ENCODE peak calls at places on chromosomes 3 and 15, in six cellular contexts. One of them, this sample, is unnamed.

GRCh38 chr3:193830791-193831191 is 237.8 kb downstream of the OPA1 start:
- DNase-seq in heart right ventricle: no peak
- DNase-seq in H7: no peak
- DNase-seq in ovary: no peak
- DNase-seq in foreskin fibroblast: no peak
- DNase-seq in CD8-positive, alpha-beta T cell: no peak
- DNase-seq in this sample: no peak

GRCh38 chr3:187616307-187616939 is 53.8 kb downstream of the SST start:
- DNase-seq in CD8-positive, alpha-beta T cell: peak
- DNase-seq in foreskin fibroblast: peak
- DNase-seq in ovary: no peak
- DNase-seq in heart right ventricle: no peak
- DNase-seq in H7: peak
- DNase-seq in this sample: peak

GRCh38 chr15:72340366-72340765 is 20.4 kb upstream of the CELF6 start:
- DNase-seq in H7: no peak
- DNase-seq in foreskin fibroblast: no peak
- DNase-seq in CD8-positive, alpha-beta T cell: no peak
- DNase-seq in heart right ventricle: no peak
- DNase-seq in ovary: no peak
- DNase-seq in this sample: no peak

GRCh38 chr3:38095687-38096483 is 41.0 kb downstream of the ACAA1 start:
- DNase-seq in foreskin fibroblast: no peak
- DNase-seq in heart right ventricle: no peak
- DNase-seq in H7: no peak
- DNase-seq in CD8-positive, alpha-beta T cell: no peak
- DNase-seq in ovary: no peak
- DNase-seq in this sample: no peak

GRCh38 chr3:182618085-182618732 is 175.1 kb upstream of the ATP11B start:
- DNase-seq in CD8-positive, alpha-beta T cell: no peak
- DNase-seq in ovary: no peak
- DNase-seq in heart right ventricle: no peak
- DNase-seq in foreskin fibroblast: no peak
- DNase-seq in H7: peak
- DNase-seq in this sample: no peak

GRCh38 chr3:184491011-184491576 is 70.5 kb upstream of the EPHB3 start:
- DNase-seq in H7: peak
- DNase-seq in foreskin fibroblast: no peak
- DNase-seq in ovary: peak
- DNase-seq in CD8-positive, alpha-beta T cell: no peak
- DNase-seq in heart right ventricle: no peak
- DNase-seq in this sample: no peak

GRCh38 chr15:62691008-62691407 is 351.5 kb upstream of the TPM1 start:
- DNase-seq in CD8-positive, alpha-beta T cell: no peak
- DNase-seq in heart right ventricle: no peak
- DNase-seq in foreskin fibroblast: no peak
- DNase-seq in ovary: no peak
- DNase-seq in H7: no peak
- DNase-seq in this sample: no peak

GRCh38 chr15:73688455-73688854 is 4.3 kb downstream of the CD276 start:
- DNase-seq in foreskin fibroblast: peak
- DNase-seq in CD8-positive, alpha-beta T cell: no peak
- DNase-seq in ovary: no peak
- DNase-seq in heart right ventricle: no peak
- DNase-seq in H7: no peak
- DNase-seq in this sample: no peak

GRCh38 chr3:149407898-149408297 is 30.4 kb upstream of the TM4SF1 start:
- DNase-seq in foreskin fibroblast: no peak
- DNase-seq in heart right ventricle: no peak
- DNase-seq in CD8-positive, alpha-beta T cell: no peak
- DNase-seq in ovary: no peak
- DNase-seq in H7: no peak
- DNase-seq in this sample: no peak

GRCh38 chr3:127424766-127425504 is 137.1 kb upstream of the PRR20G start:
- DNase-seq in H7: no peak
- DNase-seq in heart right ventricle: no peak
- DNase-seq in CD8-positive, alpha-beta T cell: no peak
- DNase-seq in foreskin fibroblast: no peak
- DNase-seq in ovary: no peak
- DNase-seq in this sample: no peak

GRCh38 chr15:57356636-57357035 is 19.7 kb upstream of the CGNL1 start:
- DNase-seq in H7: no peak
- DNase-seq in foreskin fibroblast: peak
- DNase-seq in CD8-positive, alpha-beta T cell: no peak
- DNase-seq in heart right ventricle: no peak
- DNase-seq in ovary: no peak
- DNase-seq in this sample: no peak

GRCh38 chr3:166531730-166532129 is 694.5 kb upstream of the BCHE start:
- DNase-seq in CD8-positive, alpha-beta T cell: no peak
- DNase-seq in heart right ventricle: no peak
- DNase-seq in H7: no peak
- DNase-seq in foreskin fibroblast: no peak
- DNase-seq in ovary: no peak
- DNase-seq in this sample: no peak

GRCh38 chr3:166533740-166534139 is 696.5 kb upstream of the BCHE start:
- DNase-seq in CD8-positive, alpha-beta T cell: no peak
- DNase-seq in H7: no peak
- DNase-seq in foreskin fibroblast: no peak
- DNase-seq in heart right ventricle: no peak
- DNase-seq in ovary: no peak
- DNase-seq in this sample: no peak
- H3K4me3 ChIP-seq in CD8-positive, alpha-beta T cell: no peak
- H3K4me3 ChIP-seq in H7: no peak
- H3K4me3 ChIP-seq in foreskin fibroblast: no peak
- H3K4me3 ChIP-seq in heart right ventricle: no peak
- H3K4me3 ChIP-seq in ovary: no peak
- H3K4me3 ChIP-seq in this sample: no peak

DNA sequence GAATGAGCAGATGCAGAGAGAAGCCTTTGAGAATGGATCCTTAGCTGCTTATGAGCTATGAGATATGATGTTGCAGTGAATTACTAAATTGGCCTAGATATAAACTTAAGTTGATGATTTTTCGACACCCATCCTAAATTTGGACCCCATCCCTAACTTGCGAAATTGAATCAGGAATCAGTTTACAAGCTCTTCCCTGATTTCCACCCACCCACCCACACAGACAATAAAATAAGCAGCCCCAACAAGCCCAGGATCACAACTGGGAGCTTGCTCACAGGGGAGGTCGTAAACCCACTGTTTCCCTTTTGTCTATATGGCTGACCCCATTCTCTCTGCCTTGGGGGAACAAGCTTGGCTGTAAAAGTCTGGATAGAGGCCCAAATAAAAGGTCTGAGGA is 57.3 kb downstream of the GREM1 start:
- DNase-seq in ovary: no peak
- DNase-seq in CD8-positive, alpha-beta T cell: no peak
- DNase-seq in heart right ventricle: no peak
- DNase-seq in foreskin fibroblast: no peak
- DNase-seq in H7: no peak
- DNase-seq in this sample: peak
- H3K4me3 ChIP-seq in ovary: no peak
- H3K4me3 ChIP-seq in CD8-positive, alpha-beta T cell: no peak
- H3K4me3 ChIP-seq in heart right ventricle: no peak
- H3K4me3 ChIP-seq in foreskin fibroblast: no peak
- H3K4me3 ChIP-seq in H7: no peak
- H3K4me3 ChIP-seq in this sample: no peak

DNA sequence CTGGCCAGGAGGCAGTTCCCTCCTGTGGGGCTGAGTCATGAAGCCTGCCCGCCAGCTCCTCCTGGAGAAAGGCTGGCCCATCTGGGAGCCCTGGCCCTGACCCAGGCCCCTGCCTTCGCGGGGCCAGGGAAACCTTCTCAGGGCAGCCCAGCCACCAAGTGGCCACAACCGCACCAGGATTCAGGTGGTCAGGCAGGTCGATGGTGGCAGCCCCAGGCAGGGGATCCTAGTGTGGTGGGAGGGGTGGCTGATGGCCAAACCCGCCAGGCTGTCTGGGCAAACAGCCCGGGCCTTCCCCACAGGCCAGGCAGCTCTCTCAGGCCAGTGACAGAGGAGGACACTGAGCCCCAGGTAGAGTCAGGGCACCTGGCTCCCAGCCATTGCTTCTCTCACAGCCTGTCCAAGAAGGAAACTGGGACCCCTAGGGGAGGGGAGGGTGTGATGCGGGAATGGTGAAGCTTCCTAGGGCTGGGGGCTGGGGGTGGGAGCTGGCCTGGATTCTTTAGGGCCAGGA is 1.2 kb downstream of the TWF2 start:
- DNase-seq in H7: peak
- DNase-seq in heart right ventricle: peak
- DNase-seq in CD8-positive, alpha-beta T cell: no peak
- DNase-seq in foreskin fibroblast: peak
- DNase-seq in ovary: peak
- DNase-seq in this sample: peak
- H3K4me3 ChIP-seq in H7: no peak
- H3K4me3 ChIP-seq in heart right ventricle: peak
- H3K4me3 ChIP-seq in CD8-positive, alpha-beta T cell: peak
- H3K4me3 ChIP-seq in foreskin fibroblast: peak
- H3K4me3 ChIP-seq in ovary: peak
- H3K4me3 ChIP-seq in this sample: peak

GRCh38 chr15:67224889-67225288 is 29.6 kb downstream of the AAGAB start:
- DNase-seq in foreskin fibroblast: no peak
- DNase-seq in H7: no peak
- DNase-seq in heart right ventricle: no peak
- DNase-seq in CD8-positive, alpha-beta T cell: no peak
- DNase-seq in ovary: no peak
- DNase-seq in this sample: no peak

GRCh38 chr15:67227431-67227830 is 27.0 kb downstream of the AAGAB start:
- DNase-seq in foreskin fibroblast: no peak
- DNase-seq in H7: no peak
- DNase-seq in CD8-positive, alpha-beta T cell: no peak
- DNase-seq in heart right ventricle: no peak
- DNase-seq in ovary: no peak
- DNase-seq in this sample: no peak

GRCh38 chr15:67228286-67228685 is 26.2 kb downstream of the AAGAB start:
- DNase-seq in heart right ventricle: no peak
- DNase-seq in ovary: no peak
- DNase-seq in foreskin fibroblast: no peak
- DNase-seq in CD8-positive, alpha-beta T cell: no peak
- DNase-seq in H7: no peak
- DNase-seq in this sample: no peak

GRCh38 chr15:67225336-67225735 is 29.1 kb downstream of the AAGAB start:
- DNase-seq in H7: no peak
- DNase-seq in ovary: no peak
- DNase-seq in foreskin fibroblast: peak
- DNase-seq in CD8-positive, alpha-beta T cell: no peak
- DNase-seq in heart right ventricle: no peak
- DNase-seq in this sample: peak
- H3K4me3 ChIP-seq in H7: no peak
- H3K4me3 ChIP-seq in ovary: no peak
- H3K4me3 ChIP-seq in foreskin fibroblast: no peak
- H3K4me3 ChIP-seq in CD8-positive, alpha-beta T cell: no peak
- H3K4me3 ChIP-seq in heart right ventricle: no peak
- H3K4me3 ChIP-seq in this sample: no peak

DNA sequence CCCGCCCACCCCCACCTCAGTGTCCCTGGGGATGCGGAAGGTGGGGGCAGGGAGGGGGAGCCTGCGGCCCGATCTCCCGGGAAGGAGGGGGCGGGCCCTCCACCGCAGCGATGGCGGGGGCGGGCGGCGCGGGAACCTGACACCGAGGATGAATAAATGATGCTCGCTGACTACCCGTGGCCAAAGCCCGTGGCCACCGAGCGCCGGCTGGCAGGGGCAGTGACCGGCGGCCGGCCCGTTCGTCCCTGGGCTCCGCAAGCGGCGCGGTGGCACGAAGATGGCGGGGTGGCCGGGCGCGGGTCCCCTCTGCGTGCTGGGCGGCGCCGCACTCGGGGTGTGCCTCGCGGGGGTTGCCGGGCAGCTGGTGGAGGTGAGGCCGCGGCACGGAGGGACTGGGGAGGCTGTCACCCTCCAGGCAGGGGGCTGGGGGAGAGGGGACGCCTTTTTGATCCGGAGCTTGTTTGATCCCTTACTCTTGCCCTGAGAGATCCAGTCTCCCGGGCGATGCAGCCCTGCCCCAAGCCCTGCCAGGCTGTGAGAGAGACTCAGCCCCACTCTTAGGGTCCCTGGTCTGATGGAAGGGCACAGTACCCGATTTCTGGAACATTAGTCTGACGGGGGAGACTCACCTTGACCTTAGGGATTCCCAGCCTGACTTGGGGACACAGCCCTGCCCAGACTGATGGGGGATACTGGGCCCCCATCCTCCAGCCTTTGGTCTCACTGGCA is at the start of gene TMIE:
- DNase-seq in foreskin fibroblast: no peak
- DNase-seq in heart right ventricle: peak
- DNase-seq in H7: peak
- DNase-seq in CD8-positive, alpha-beta T cell: no peak
- DNase-seq in ovary: no peak
- DNase-seq in this sample: no peak
- H3K4me3 ChIP-seq in foreskin fibroblast: no peak
- H3K4me3 ChIP-seq in heart right ventricle: peak
- H3K4me3 ChIP-seq in H7: no peak
- H3K4me3 ChIP-seq in CD8-positive, alpha-beta T cell: no peak
- H3K4me3 ChIP-seq in ovary: peak
- H3K4me3 ChIP-seq in this sample: peak

This sample was measured in skeletal muscle cell.